ENCODE peak calls at places on chromosomes 4 and X, in five cellular contexts. One of them, this sample, is unnamed.

GRCh38 chr4:41957634-41958033 is 22.4 kb downstream of the TMEM33 start:
- DNase-seq in AG20443: no peak
- DNase-seq in spleen: no peak
- DNase-seq in amniotic stem cell: no peak
- DNase-seq in HT-29: peak; percentile 38
- DNase-seq in this sample: no peak

GRCh38 chr4:138039010-138039409 is 203.1 kb downstream of the SLC7A11 start:
- DNase-seq in HT-29: no peak
- DNase-seq in AG20443: no peak
- DNase-seq in amniotic stem cell: no peak
- DNase-seq in spleen: no peak
- DNase-seq in this sample: no peak

GRCh38 chrX:110310896-110311295 is 7.0 kb downstream of the AMMECR1 start:
- DNase-seq in spleen: no peak
- DNase-seq in AG20443: no peak
- DNase-seq in HT-29: no peak
- DNase-seq in amniotic stem cell: no peak
- DNase-seq in this sample: no peak

GRCh38 chr4:43457866-43458265 is 565.4 kb downstream of the GRXCR1 start:
- DNase-seq in HT-29: no peak
- DNase-seq in amniotic stem cell: no peak
- DNase-seq in AG20443: no peak
- DNase-seq in spleen: no peak
- DNase-seq in this sample: no peak

GRCh38 chrX:119853449-119853848 is 686 bp upstream of the UPF3B start:
- DNase-seq in amniotic stem cell: no peak
- DNase-seq in spleen: no peak
- DNase-seq in AG20443: no peak
- DNase-seq in HT-29: no peak
- DNase-seq in this sample: no peak

GRCh38 chr4:173909294-173909693 is 374.2 kb downstream of the FBXO8 start:
- DNase-seq in amniotic stem cell: no peak
- DNase-seq in spleen: no peak
- DNase-seq in AG20443: no peak
- DNase-seq in HT-29: no peak
- DNase-seq in this sample: no peak

GRCh38 chrX:109859673-109860072 is 126.6 kb upstream of the ACSL4 start:
- DNase-seq in AG20443: no peak
- DNase-seq in HT-29: no peak
- DNase-seq in amniotic stem cell: no peak
- DNase-seq in spleen: no peak
- DNase-seq in this sample: no peak

GRCh38 chr4:79623125-79623905 is 215.3 kb upstream of the GK2 start:
- DNase-seq in amniotic stem cell: no peak
- DNase-seq in HT-29: no peak
- DNase-seq in spleen: no peak
- DNase-seq in AG20443: peak; percentile 14
- DNase-seq in this sample: no peak

GRCh38 chrX:155767101-155767878 is 113.9 kb upstream of the VAMP7 start:
- DNase-seq in HT-29: peak; percentile 51
- DNase-seq in amniotic stem cell: peak; percentile 11
- DNase-seq in AG20443: peak; percentile 55
- DNase-seq in spleen: no peak
- DNase-seq in this sample: peak; percentile 41